ENCODE peak calls at places on chromosomes 13 and 19, in nine cellular contexts. S is pancreas; M is K562; F is CD8-positive, alpha-beta memory T cell; E is AG04450; V is lung; W is H9; R is cardiac muscle cell; T is WERI-Rb-1. Z is an unnamed sample.

GRCh38 chr19:13007292-13008045 is 12.2 kb downstream of the NFIX start:
- DNase-seq in S (peak), M (no peak), F (no peak), E (no peak), V (peak), W (no peak), R (no peak), T (no peak), Z (no peak)

GRCh38 chr19:31356587-31357314 is 7.5 kb upstream of the TSHZ3 start:
- DNase-seq in S (no peak), M (peak), F (peak), E (no peak), V (no peak), W (peak), R (no peak), T (no peak), Z (peak)

GRCh38 chr13:73300718-73301425 is 242.1 kb downstream of the KLF5 start:
- DNase-seq in S (no peak), M (no peak), F (no peak), E (no peak), V (no peak), W (no peak), R (no peak), T (no peak), Z (no peak)

GRCh38 chr19:55251296-55252081 is 7.3 kb downstream of the PPP6R1 start:
- DNase-seq in S (no peak), M (peak), F (peak), E (no peak), V (no peak), W (no peak), R (peak), T (no peak), Z (peak)

GRCh38 chr19:12937243-12938053 is 961 bp upstream of the CALR start:
- DNase-seq in S (no peak), M (no peak), F (no peak), E (no peak), V (no peak), W (peak), R (no peak), T (peak), Z (no peak)

GRCh38 chr19:57512845-57513244 is 13.1 kb downstream of the ZNF773 start:
- DNase-seq in S (no peak), M (no peak), F (no peak), E (no peak), V (no peak), W (no peak), R (peak), T (no peak), Z (no peak)

GRCh38 chr13:113897966-113898365 is 34.1 kb upstream of the GAS6 start:
- DNase-seq in S (no peak), M (no peak), F (no peak), E (no peak), V (peak), W (no peak), R (no peak), T (no peak), Z (no peak)

GRCh38 chr19:5968431-5969373 is 9.2 kb downstream of the RANBP3 start:
- DNase-seq in S (peak), M (no peak), F (no peak), E (no peak), V (no peak), W (peak), R (no peak), T (no peak), Z (no peak)

GRCh38 chr19:48711106-48711662 is 8.3 kb downstream of the MAMSTR start:
- DNase-seq in S (no peak), M (no peak), F (no peak), E (no peak), V (no peak), W (no peak), R (no peak), T (no peak), Z (no peak)

GRCh38 chr19:35901055-35901644 is 810 bp upstream of the NFKBID start:
- DNase-seq in S (no peak), M (no peak), F (no peak), E (no peak), V (no peak), W (no peak), R (peak), T (no peak), Z (no peak)

GRCh38 chr19:35045667-35046300 is 4.3 kb downstream of the HPN start:
- DNase-seq in S (peak), M (peak), F (no peak), E (no peak), V (no peak), W (peak), R (peak), T (no peak), Z (no peak)

GRCh38 chr19:29795882-29796523 is 15.8 kb upstream of the CCNE1 start:
- DNase-seq in S (no peak), M (no peak), F (no peak), E (no peak), V (no peak), W (no peak), R (no peak), T (no peak), Z (no peak)

GRCh38 chr13:59901191-59901590 is 262.5 kb downstream of the DIAPH3 start:
- DNase-seq in S (no peak), M (no peak), F (no peak), E (no peak), V (no peak), W (no peak), R (no peak), T (no peak), Z (no peak)

GRCh38 chr19:55473201-55473600 is 3.2 kb upstream of the ZNF628 start:
- DNase-seq in S (no peak), M (no peak), F (no peak), E (no peak), V (no peak), W (no peak), R (no peak), T (no peak), Z (no peak)

GRCh38 chr13:31957772-31958171 is 73.8 kb upstream of the FRY start:
- DNase-seq in S (no peak), M (no peak), F (no peak), E (no peak), V (no peak), W (no peak), R (no peak), T (no peak), Z (no peak)

GRCh38 chr19:366951-367350 is 22.4 kb upstream of the MIER2 start:
- DNase-seq in S (no peak), M (no peak), F (no peak), E (no peak), V (no peak), W (peak), R (no peak), T (no peak), Z (no peak)

GRCh38 chr13:106814389-106814903 is 246.5 kb upstream of the ARGLU1 start:
- DNase-seq in S (no peak), M (no peak), F (no peak), E (no peak), V (no peak), W (no peak), R (no peak), T (no peak), Z (no peak)

GRCh38 chr13:25046274-25046984 is 49.5 kb upstream of the PABPC3 start:
- DNase-seq in S (no peak), M (no peak), F (no peak), E (no peak), V (no peak), W (peak), R (no peak), T (peak), Z (no peak)

GRCh38 chr19:925087-925911 is 536 bp upstream of the ARID3A start:
- DNase-seq in S (peak), M (peak), F (peak), E (peak), V (peak), W (peak), R (peak), T (peak), Z (peak)

GRCh38 chr13:30681489-30682242 is 53.7 kb upstream of the ALOX5AP start:
- DNase-seq in S (no peak), M (no peak), F (no peak), E (peak), V (no peak), W (no peak), R (peak), T (no peak), Z (no peak)

GRCh38 chr19:19087676-19088075 is 23.9 kb downstream of the SLC25A42 start:
- DNase-seq in S (no peak), M (no peak), F (no peak), E (no peak), V (no peak), W (no peak), R (no peak), T (no peak), Z (no peak)

GRCh38 chr19:19461306-19461670 is 54.1 kb downstream of the TSSK6 start:
- DNase-seq in S (no peak), M (no peak), F (no peak), E (no peak), V (no peak), W (no peak), R (no peak), T (no peak), Z (no peak)

GRCh38 chr13:99307247-99307646 is at the start of gene GPR183:
- DNase-seq in S (no peak), M (no peak), F (peak), E (no peak), V (no peak), W (no peak), R (no peak), T (no peak), Z (no peak)

GRCh38 chr13:28012383-28012782 is 23.9 kb upstream of the URAD start:
- DNase-seq in S (no peak), M (no peak), F (no peak), E (no peak), V (no peak), W (no peak), R (no peak), T (no peak), Z (no peak)

GRCh38 chr13:82817133-82817532 is 1065.1 kb downstream of the SLITRK1 start:
- DNase-seq in S (no peak), M (no peak), F (no peak), E (no peak), V (no peak), W (no peak), R (no peak), T (no peak), Z (no peak)

GRCh38 chr13:40402931-40403412 is 263.5 kb downstream of the FOXO1 start:
- DNase-seq in S (no peak), M (no peak), F (no peak), E (no peak), V (no peak), W (no peak), R (peak), T (no peak), Z (no peak)

GRCh38 chr13:35891973-35892441 is 239.2 kb downstream of the DCLK1 start:
- DNase-seq in S (no peak), M (no peak), F (no peak), E (no peak), V (peak), W (no peak), R (peak), T (no peak), Z (no peak)

GRCh38 chr13:25375727-25376358 is 4.1 kb downstream of the ATP8A2 start:
- DNase-seq in S (no peak), M (peak), F (peak), E (peak), V (peak), W (peak), R (peak), T (peak), Z (peak)

GRCh38 chr13:94209110-94209509 is 270.4 kb downstream of the DCT start:
- DNase-seq in S (no peak), M (no peak), F (no peak), E (no peak), V (no peak), W (no peak), R (peak), T (no peak), Z (no peak)

GRCh38 chr13:74288361-74288911 is 154.2 kb upstream of the KLF12 start:
- DNase-seq in S (peak), M (no peak), F (peak), E (no peak), V (no peak), W (peak), R (no peak), T (no peak), Z (peak)

GRCh38 chr13:26709461-26709860 is 51.1 kb downstream of the GPR12 start:
- DNase-seq in S (no peak), M (no peak), F (no peak), E (no peak), V (no peak), W (no peak), R (no peak), T (no peak), Z (no peak)

GRCh38 chr13:91701975-91702374 is 303.6 kb downstream of the GPC5 start:
- DNase-seq in S (no peak), M (no peak), F (no peak), E (no peak), V (no peak), W (no peak), R (no peak), T (no peak), Z (no peak)

GRCh38 chr13:110109910-110110309 is 197.0 kb downstream of the COL4A1 start:
- DNase-seq in S (no peak), M (no peak), F (no peak), E (peak), V (peak), W (peak), R (peak), T (peak), Z (no peak)
- H3K27ac ChIP-seq in S (no peak), M (no peak), F (no peak), E (peak), V (peak), W (no peak), R (no peak), T (no peak), Z (no peak)

GRCh38 chr13:110683203-110683883 is 22.6 kb downstream of the CARS2 start:
- DNase-seq in S (no peak), M (no peak), F (no peak), E (no peak), V (no peak), W (no peak), R (peak), T (no peak), Z (no peak)

GRCh38 chr13:110681868-110682550 is 23.9 kb downstream of the CARS2 start:
- DNase-seq in S (no peak), M (no peak), F (no peak), E (no peak), V (no peak), W (no peak), R (no peak), T (no peak), Z (no peak)

GRCh38 chr13:110682746-110683145 is 23.2 kb downstream of the CARS2 start:
- DNase-seq in S (no peak), M (no peak), F (no peak), E (no peak), V (no peak), W (no peak), R (no peak), T (no peak), Z (no peak)

GRCh38 chr13:110677731-110678545 is 28.0 kb downstream of the CARS2 start:
- DNase-seq in S (no peak), M (no peak), F (no peak), E (no peak), V (no peak), W (no peak), R (peak), T (no peak), Z (no peak)

DNA sequence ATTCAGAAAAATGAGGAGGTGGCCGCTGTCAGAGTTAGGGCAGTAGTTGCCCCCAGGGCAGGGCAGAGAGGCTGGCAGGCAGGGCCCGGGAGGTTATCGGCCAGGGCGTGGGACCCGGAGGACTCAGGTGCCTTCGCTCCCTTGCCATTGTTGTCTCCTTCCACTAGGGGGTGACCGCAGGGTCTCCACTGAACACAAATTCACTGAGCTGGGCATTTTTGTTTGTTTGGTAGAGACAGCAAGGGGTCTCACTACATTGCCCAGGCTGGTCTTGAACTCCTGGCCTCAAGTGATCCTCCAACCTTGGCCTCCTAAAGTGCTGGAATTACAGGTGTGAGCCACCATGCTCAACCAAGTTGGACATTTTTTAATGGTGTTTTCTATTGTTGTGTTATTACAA is 25.1 kb downstream of the CARS2 start:
- DNase-seq in S (no peak), M (peak), F (no peak), E (no peak), V (no peak), W (peak), R (no peak), T (peak), Z (no peak)
- H3K27ac ChIP-seq in S (no peak), M (no peak), F (no peak), E (no peak), V (no peak), W (no peak), R (no peak), T (no peak), Z (no peak)

GRCh38 chr19:45600340-45600885 is 1.6 kb downstream of the GPR4 start:
- DNase-seq in S (no peak), M (no peak), F (no peak), E (no peak), V (no peak), W (no peak), R (no peak), T (no peak), Z (no peak)

GRCh38 chr19:45601115-45601514 is 897 bp downstream of the GPR4 start:
- DNase-seq in S (no peak), M (no peak), F (no peak), E (no peak), V (no peak), W (no peak), R (no peak), T (no peak), Z (no peak)

GRCh38 chr19:45598267-45599011 is 3.6 kb downstream of the GPR4 start:
- DNase-seq in S (no peak), M (no peak), F (no peak), E (no peak), V (no peak), W (no peak), R (peak), T (no peak), Z (no peak)

GRCh38 chr19:45599286-45599685 is 2.7 kb downstream of the GPR4 start:
- DNase-seq in S (no peak), M (no peak), F (no peak), E (no peak), V (no peak), W (no peak), R (no peak), T (no peak), Z (no peak)

DNA sequence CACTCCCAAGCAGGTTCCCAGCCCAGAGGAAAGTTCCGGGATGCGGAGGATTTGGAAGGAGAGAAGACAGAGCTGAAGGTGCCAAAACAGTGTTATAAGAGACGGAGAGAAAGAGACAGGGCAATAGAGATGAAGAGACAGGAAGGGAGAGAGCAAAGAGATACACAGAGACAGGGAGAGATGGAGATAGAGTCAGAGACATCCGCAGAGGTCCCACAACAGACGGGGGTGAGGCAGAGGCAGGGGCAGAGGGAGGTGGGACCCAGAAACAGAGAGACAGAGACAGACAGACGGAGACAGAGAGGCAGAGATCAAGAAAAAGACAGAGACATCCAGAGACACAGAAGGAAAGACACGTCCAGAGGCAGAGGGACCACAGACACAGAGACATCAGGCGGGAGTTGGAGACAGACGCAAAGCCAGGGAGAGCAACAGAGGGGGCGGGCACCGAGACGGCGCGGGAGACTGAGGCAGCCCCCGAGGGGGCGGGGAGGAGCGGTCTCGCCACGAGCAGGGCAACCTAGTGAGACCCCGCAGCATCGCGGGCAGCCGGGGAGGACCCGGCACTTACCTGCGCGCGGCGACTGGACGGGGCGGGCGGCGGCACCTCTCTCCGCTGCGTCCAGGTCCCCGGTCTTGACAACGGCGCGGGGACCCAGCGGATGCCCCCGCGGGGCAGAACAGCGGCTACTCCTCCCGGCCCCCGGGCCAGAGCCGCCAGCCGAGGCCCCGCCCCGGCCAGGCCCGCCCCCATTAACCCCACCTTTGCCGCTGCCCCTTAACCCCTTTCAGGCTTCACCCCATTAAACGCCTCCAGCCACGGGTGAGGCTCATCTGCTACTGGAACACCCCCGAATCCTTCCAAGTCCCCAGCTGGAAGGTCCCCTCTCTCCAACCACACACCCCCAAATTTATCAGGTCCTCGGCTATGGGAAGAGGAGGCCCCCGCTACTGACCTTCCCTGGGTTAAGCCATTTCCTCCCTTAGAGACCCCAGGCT is at the start of gene GPR4:
- DNase-seq in S (no peak), M (peak), F (no peak), E (no peak), V (no peak), W (peak), R (peak), T (peak), Z (no peak)
- H3K27ac ChIP-seq in S (no peak), M (no peak), F (no peak), E (no peak), V (peak), W (no peak), R (no peak), T (no peak), Z (no peak)

DNA sequence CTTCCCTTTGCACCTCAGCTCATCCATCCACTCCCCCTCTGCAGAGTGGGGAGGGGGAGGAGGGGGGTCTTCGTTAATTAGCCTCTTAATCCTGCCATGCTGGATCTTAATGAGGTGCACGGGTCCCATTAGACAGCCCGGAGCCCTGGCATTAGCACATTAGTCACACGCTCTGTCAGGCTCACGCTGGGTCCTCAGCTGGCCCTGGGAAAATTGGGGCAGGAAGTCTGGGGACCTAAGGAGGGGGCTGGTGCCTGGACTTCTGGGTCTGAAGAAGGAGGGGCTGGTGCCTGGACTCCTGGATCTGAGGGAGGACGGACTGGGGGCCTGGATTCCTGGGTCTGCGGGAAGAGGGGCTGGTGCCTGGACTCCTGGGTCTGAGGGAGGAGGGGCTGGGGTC is 444 bp upstream of the NCCRP1 start:
- DNase-seq in S (peak), M (no peak), F (no peak), E (no peak), V (no peak), W (no peak), R (no peak), T (no peak), Z (no peak)
- H3K27ac ChIP-seq in S (peak), M (no peak), F (no peak), E (no peak), V (no peak), W (no peak), R (no peak), T (no peak), Z (no peak)

GRCh38 chr13:43006893-43007631 is 15.0 kb upstream of the EPSTI1 start:
- DNase-seq in S (no peak), M (no peak), F (no peak), E (no peak), V (no peak), W (no peak), R (peak), T (no peak), Z (no peak)
- H3K27ac ChIP-seq in S (no peak), M (no peak), F (no peak), E (peak), V (no peak), W (no peak), R (peak), T (no peak), Z (no peak)